ENCODE peak calls at places on chromosomes 2 and 18, in five cellular contexts. B, Q, J, S and K are unnamed samples.

GRCh38 chr2:30368258-30368657 is 78.8 kb upstream of the LCLAT1 start:
- DNase-seq in B (peak), Q (no peak), J (no peak), S (no peak), K (no peak)

GRCh38 chr18:38007931-38008330 is 442.3 kb upstream of the CELF4 start:
- DNase-seq in B (no peak), Q (no peak), J (no peak), S (no peak), K (no peak)

GRCh38 chr2:85907671-85908157 is 18.9 kb upstream of the ST3GAL5 start:
- DNase-seq in B (no peak), Q (no peak), J (no peak), S (no peak), K (no peak)

GRCh38 chr2:147810883-147811765 is 33.7 kb upstream of the ACVR2A start:
- DNase-seq in B (no peak), Q (no peak), J (no peak), S (no peak), K (no peak)

GRCh38 chr2:190100298-190100697 is 37.8 kb upstream of the MSTN start:
- DNase-seq in B (no peak), Q (no peak), J (no peak), S (no peak), K (no peak)

GRCh38 chr2:98927059-98927458 is 9.0 kb downstream of the CRACDL start:
- DNase-seq in B (no peak), Q (no peak), J (no peak), S (no peak), K (no peak)

GRCh38 chr18:50947899-50948298 is 19.9 kb upstream of the ELAC1 start:
- DNase-seq in B (peak), Q (no peak), J (no peak), S (no peak), K (peak)

GRCh38 chr18:57728941-57729511 is 74.1 kb downstream of the ATP8B1 start:
- DNase-seq in B (no peak), Q (no peak), J (no peak), S (no peak), K (no peak)

GRCh38 chr2:100940766-100941645 is 61.1 kb upstream of the RPL31 start:
- DNase-seq in B (no peak), Q (peak), J (no peak), S (no peak), K (no peak)

GRCh38 chr2:214536625-214537024 is 125.8 kb downstream of the VWC2L start:
- DNase-seq in B (no peak), Q (no peak), J (no peak), S (no peak), K (no peak)

GRCh38 chr18:79378416-79379250 is 17.1 kb upstream of the NFATC1 start:
- DNase-seq in B (peak), Q (peak), J (peak), S (peak), K (peak)

GRCh38 chr2:173075781-173076556 is at the start of gene MAP3K20:
- DNase-seq in B (peak), Q (no peak), J (peak), S (peak), K (peak)

GRCh38 chr2:170310876-170311502 is 133.0 kb downstream of the MYO3B start:
- DNase-seq in B (no peak), Q (no peak), J (no peak), S (no peak), K (no peak)

GRCh38 chr2:69911985-69912563 is 2.8 kb upstream of the MXD1 start:
- DNase-seq in B (peak), Q (no peak), J (no peak), S (no peak), K (no peak)